ENCODE peak calls at places on chromosomes 6 and 20, in five cellular contexts. L, F, U, X and G are unnamed samples.

GRCh38 chr20:62114894-62115293 is 7.4 kb upstream of the LSM14B start:
- DNase-seq in F (no peak), U (peak), L (no peak), X (no peak), G (no peak)

GRCh38 chr6:117976030-117976651 is 69.1 kb downstream of the SLC35F1 start:
- DNase-seq in X (peak), L (no peak), U (peak), F (peak), G (peak)

GRCh38 chr20:11791316-11792228 is 126.1 kb upstream of the BTBD3 start:
- DNase-seq in U (peak), X (peak), F (no peak), L (no peak), G (no peak)

GRCh38 chr6:41111017-41111416 is 38.2 kb downstream of the NFYA start:
- DNase-seq in X (no peak), F (no peak), L (no peak), U (no peak), G (no peak)

GRCh38 chr6:130357436-130357835 is 8.4 kb upstream of the TMEM200A start:
- DNase-seq in F (no peak), L (no peak), X (no peak), U (no peak), G (no peak)

GRCh38 chr6:105510746-105511145 is 107.9 kb upstream of the PREP start:
- DNase-seq in X (no peak), L (no peak), U (no peak), F (no peak), G (no peak)

GRCh38 chr6:105745464-105746129 is 340.5 kb upstream of the PRDM1 start:
- DNase-seq in X (no peak), F (no peak), L (no peak), U (no peak), G (no peak)

GRCh38 chr20:2867081-2867860 is 6.0 kb upstream of the PTPRA start:
- DNase-seq in X (no peak), L (no peak), F (no peak), U (no peak), G (no peak)

GRCh38 chr20:9397928-9398327 is 116.5 kb upstream of the LAMP5 start:
- DNase-seq in U (no peak), F (no peak), X (no peak), L (no peak), G (no peak)

GRCh38 chr6:121670511-121670910 is 235.1 kb downstream of the GJA1 start:
- DNase-seq in L (no peak), X (no peak), U (no peak), F (no peak), G (no peak)

DNA sequence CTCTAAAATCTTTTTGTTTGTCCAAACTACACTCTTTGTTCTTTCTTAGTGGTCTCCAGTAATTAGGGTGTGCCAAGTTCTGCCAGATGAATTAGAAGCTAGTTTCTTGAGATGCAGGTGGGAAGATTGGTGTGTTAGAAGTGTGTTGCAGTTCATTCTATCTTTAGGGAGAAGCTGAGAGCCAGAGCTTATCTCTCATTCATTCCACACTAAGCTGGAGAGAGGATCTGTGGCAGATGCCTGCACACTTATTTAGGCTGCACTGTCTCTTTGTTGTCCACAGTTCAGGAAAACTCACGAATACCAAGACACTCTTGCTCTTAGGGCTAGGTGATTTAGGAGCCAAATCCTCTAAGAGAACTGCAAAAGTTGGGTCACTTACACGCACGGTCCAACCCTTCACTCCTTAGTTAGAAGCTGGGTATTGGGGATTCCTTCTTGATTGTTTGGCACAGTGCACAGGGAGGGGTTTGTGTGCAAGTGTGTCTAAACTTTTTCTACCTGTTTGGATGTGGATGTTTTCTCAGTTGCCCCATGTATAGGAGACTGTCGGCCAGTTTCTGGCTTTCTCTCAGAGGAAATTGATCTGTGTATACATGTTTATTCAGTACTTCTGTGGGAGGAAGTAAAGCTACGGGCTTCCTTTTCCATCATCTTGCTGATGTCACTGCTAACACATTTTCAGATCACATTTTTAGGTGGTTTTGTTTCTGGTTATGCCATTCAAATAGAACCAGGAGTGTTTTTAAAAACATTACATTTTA is 49.5 kb downstream of the SMAP1 start:
- DNase-seq in L (no peak), X (no peak), U (no peak), F (no peak), G (no peak)
- TF ChIP-seq JUNB in L (no peak), X (no peak), U (no peak), F (no peak), G (no peak)

GRCh38 chr6:104407957-104408356 is 451.8 kb downstream of the HACE1 start:
- DNase-seq in X (no peak), L (no peak), F (no peak), U (no peak), G (no peak)

GRCh38 chr6:104413767-104414166 is 446.0 kb downstream of the HACE1 start:
- DNase-seq in L (no peak), U (no peak), F (peak), X (no peak), G (no peak)

GRCh38 chr6:104414723-104415122 is 445.0 kb downstream of the HACE1 start:
- DNase-seq in X (no peak), F (no peak), L (no peak), U (no peak), G (no peak)

GRCh38 chr6:104411302-104411701 is 448.4 kb downstream of the HACE1 start:
- DNase-seq in F (no peak), L (no peak), U (no peak), X (no peak), G (no peak)

GRCh38 chr6:104409913-104410312 is 449.8 kb downstream of the HACE1 start:
- DNase-seq in L (no peak), F (no peak), X (no peak), U (no peak), G (no peak)
- TF ChIP-seq JUNB in L (no peak), F (no peak), X (no peak), U (no peak), G (no peak)

GRCh38 chr20:829531-829930 is 4.0 kb upstream of the FAM110A start:
- DNase-seq in F (no peak), L (no peak), U (no peak), X (no peak), G (no peak)

GRCh38 chr20:831956-832355 is 1.6 kb upstream of the FAM110A start:
- DNase-seq in F (no peak), X (no peak), U (no peak), L (no peak), G (no peak)

GRCh38 chr20:828987-829386 is 4.5 kb upstream of the FAM110A start:
- DNase-seq in U (no peak), X (no peak), L (no peak), F (peak), G (no peak)

GRCh38 chr20:831251-831650 is 2.3 kb upstream of the FAM110A start:
- DNase-seq in X (no peak), U (no peak), L (no peak), F (no peak), G (no peak)

DNA sequence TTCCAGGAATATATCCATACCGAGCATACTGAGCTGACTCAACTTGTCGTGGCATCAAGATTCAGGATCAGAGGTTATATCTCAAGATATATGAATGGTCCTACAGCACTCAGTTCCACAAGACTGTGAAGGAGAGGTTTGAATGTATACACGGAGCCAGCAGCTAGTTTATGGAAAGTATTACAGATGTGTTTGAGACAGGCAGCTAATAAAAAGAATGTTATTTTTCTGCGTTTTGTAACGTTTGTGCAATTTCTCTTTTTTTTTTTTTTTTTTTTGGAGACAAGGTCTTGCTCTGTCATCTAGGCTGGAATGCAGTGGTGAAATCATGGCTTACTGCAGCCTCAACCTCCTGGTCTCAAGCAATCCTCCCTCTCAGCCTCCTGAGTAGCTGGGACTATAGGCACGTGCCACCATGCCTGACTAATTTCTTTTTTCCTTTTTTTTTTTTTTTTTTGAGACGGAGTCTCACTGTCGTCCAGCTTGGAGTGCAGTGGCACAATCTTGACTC is 3.4 kb upstream of the FAM110A start:
- DNase-seq in U (no peak), X (no peak), L (no peak), F (no peak), G (no peak)
- TF ChIP-seq JUNB in U (no peak), X (no peak), L (no peak), F (no peak), G (no peak)

GRCh38 chr6:125102411-125102810 is 51.2 kb upstream of the TPD52L1 start:
- DNase-seq in X (no peak), U (no peak), L (no peak), F (no peak), G (no peak)
- TF ChIP-seq JUNB in X (no peak), U (no peak), L (no peak), F (no peak), G (no peak)